ENCODE peak calls at places on chromosomes 6 and 20, in four cellular contexts. Q, F, J and V are unnamed samples.

GRCh38 chr20:33014336-33015113 is 7.0 kb downstream of the BPIFB2 start:
- DNase-seq in F (no peak), J (no peak), Q (no peak), V (no peak)

GRCh38 chr20:57392512-57393271 is 1.5 kb downstream of the RBM38 start:
- DNase-seq in F (no peak), Q (no peak), J (peak), V (peak)

GRCh38 chr6:163501022-163501421 is 86.5 kb downstream of the QKI start:
- DNase-seq in F (no peak), J (no peak), Q (no peak), V (no peak)

GRCh38 chr6:110688661-110689268 is 126.5 kb downstream of the CDK19 start:
- DNase-seq in J (no peak), F (no peak), Q (no peak), V (no peak)

GRCh38 chr6:82084324-82084920 is 163.1 kb downstream of the IBTK start:
- DNase-seq in F (no peak), Q (no peak), J (no peak), V (no peak)

GRCh38 chr6:39088331-39088730 is 26.7 kb downstream of the SAYSD1 start:
- DNase-seq in F (no peak), J (no peak), Q (peak), V (no peak)

GRCh38 chr6:97305676-97306075 is 22.7 kb upstream of the MMS22L start:
- DNase-seq in Q (no peak), J (no peak), F (no peak), V (no peak)

GRCh38 chr6:17710331-17710730 is 3.6 kb upstream of the NUP153 start:
- DNase-seq in F (no peak), Q (no peak), J (no peak), V (no peak)

GRCh38 chr6:169048806-169049205 is 204.8 kb downstream of the THBS2 start:
- DNase-seq in Q (no peak), F (no peak), J (no peak), V (no peak)

GRCh38 chr20:21289651-21290050 is 13.5 kb upstream of the XRN2 start:
- DNase-seq in J (no peak), Q (no peak), F (no peak), V (no peak)

GRCh38 chr6:90087103-90087833 is 193.0 kb downstream of the GJA10 start:
- DNase-seq in Q (no peak), J (no peak), F (no peak), V (no peak)

GRCh38 chr6:45576648-45577624 is 199.2 kb upstream of the SUPT3H start:
- DNase-seq in J (no peak), F (no peak), Q (no peak), V (no peak)

GRCh38 chr6:147106759-147107401 is 97.3 kb upstream of the STXBP5 start:
- DNase-seq in J (no peak), Q (no peak), F (no peak), V (no peak)

GRCh38 chr6:113433506-113433991 is 423.6 kb upstream of the MARCKS start:
- DNase-seq in F (no peak), Q (peak), J (no peak), V (no peak)

GRCh38 chr6:70547313-70547712 is 19.4 kb upstream of the SDHAF4 start:
- DNase-seq in F (no peak), J (no peak), Q (no peak), V (no peak)

GRCh38 chr6:150527100-150527499 is 72.6 kb upstream of the PLEKHG1 start:
- DNase-seq in J (no peak), Q (no peak), F (no peak), V (no peak)

GRCh38 chr6:144285798-144286502 is 815 bp downstream of the UTRN start:
- DNase-seq in F (peak), J (peak), Q (peak), V (no peak)

GRCh38 chr6:63351995-63352586 is 32.3 kb upstream of the LGSN start:
- DNase-seq in F (no peak), J (no peak), Q (no peak), V (no peak)

GRCh38 chr20:58011947-58012610 is 216.4 kb downstream of the ANKRD60 start:
- DNase-seq in F (no peak), Q (peak), J (no peak), V (no peak)

GRCh38 chr6:12203001-12203400 is 87.2 kb upstream of the EDN1 start:
- DNase-seq in Q (no peak), F (no peak), J (no peak), V (no peak)

GRCh38 chr6:42702200-42702599 is 20.2 kb downstream of the PRPH2 start:
- DNase-seq in F (no peak), Q (no peak), J (no peak), V (no peak)

GRCh38 chr6:137013031-137013430 is 31.7 kb downstream of the IL20RA start:
- DNase-seq in Q (no peak), J (no peak), F (no peak), V (no peak)

GRCh38 chr6:170456886-170457698 is 96.0 kb downstream of the PSMB1 start:
- DNase-seq in F (no peak), J (no peak), Q (no peak), V (no peak)

GRCh38 chr6:156729248-156729647 is 47.9 kb upstream of the ARID1B start:
- DNase-seq in J (no peak), Q (no peak), F (no peak), V (no peak)

GRCh38 chr6:158939255-158940170 is 60.5 kb downstream of the RSPH3 start:
- DNase-seq in J (no peak), Q (no peak), F (no peak), V (no peak)

GRCh38 chr6:108951351-108951953 is 103.2 kb downstream of the ARMC2 start:
- DNase-seq in F (no peak), Q (no peak), J (no peak), V (no peak)

GRCh38 chr20:12977634-12978394 is 31.0 kb upstream of the SPTLC3 start:
- DNase-seq in F (no peak), J (no peak), Q (no peak), V (no peak)

GRCh38 chr20:56443654-56444540 is 24.5 kb upstream of the RTF2 start:
- DNase-seq in J (no peak), F (no peak), Q (no peak), V (no peak)

GRCh38 chr6:46044876-46045617 is 29.4 kb upstream of the CLIC5 start:
- DNase-seq in F (no peak), Q (peak), J (no peak), V (no peak)

GRCh38 chr20:10511507-10512231 is 76.6 kb downstream of the SLX4IP start:
- DNase-seq in F (no peak), J (peak), Q (peak), V (peak)